ENCODE peak calls at places on chromosomes 12 and 14, in five cellular contexts. N is mesenchymal stem cell, Y is neuronal stem cell, W is trophoblast cell, T is H1. E is an unnamed sample.

GRCh38 chr12:56724660-56724988 is 475 bp downstream of the NACA start:
- DNase-seq in N (peak; percentile 24), Y (peak; percentile 12), W (no peak), T (no peak), E (no peak)

GRCh38 chr14:54026671-54027070 is 70.0 kb upstream of the BMP4 start:
- DNase-seq in N (peak; percentile 4), Y (no peak), W (peak; percentile 1), T (no peak), E (no peak)

GRCh38 chr12:31265722-31266121 is 60.2 kb downstream of the SINHCAF start:
- DNase-seq in N (no peak), Y (no peak), W (no peak), T (no peak), E (peak; percentile 63)

GRCh38 chr12:95146767-95147166 is 70.5 kb downstream of the FGD6 start:
- DNase-seq in N (no peak), Y (no peak), W (no peak), T (no peak), E (no peak)

GRCh38 chr12:119115296-119115905 is 63.3 kb upstream of the HSPB8 start:
- DNase-seq in N (peak; percentile 48), Y (peak; percentile 72), W (peak; percentile 76), T (no peak), E (peak; percentile 66)

GRCh38 chr14:101471723-101472517 is 89.4 kb upstream of the DIO3 start:
- DNase-seq in N (no peak), Y (no peak), W (no peak), T (no peak), E (no peak)

GRCh38 chr12:10385181-10385613 is 4.6 kb downstream of the KLRK1 start:
- DNase-seq in N (peak; percentile 77), Y (no peak), W (peak; percentile 55), T (no peak), E (no peak)

GRCh38 chr14:53855127-53855526 is 101.5 kb downstream of the BMP4 start:
- DNase-seq in N (no peak), Y (no peak), W (no peak), T (no peak), E (no peak)

GRCh38 chr14:20671597-20672283 is 12.6 kb upstream of the RNASE4 start:
- DNase-seq in N (no peak), Y (no peak), W (peak; percentile 45), T (no peak), E (no peak)

GRCh38 chr12:57890191-57891120 is 43.9 kb upstream of the CTDSP2 start:
- DNase-seq in N (no peak), Y (no peak), W (no peak), T (no peak), E (no peak)

GRCh38 chr12:94205738-94206310 is 57.4 kb downstream of the PLXNC1 start:
- DNase-seq in N (no peak), Y (no peak), W (no peak), T (no peak), E (no peak)

GRCh38 chr12:64494998-64495729 is 43.2 kb downstream of the TBK1 start:
- DNase-seq in N (no peak), Y (no peak), W (no peak), T (no peak), E (no peak)

GRCh38 chr14:79965896-79966295 is 245.4 kb downstream of the DIO2 start:
- DNase-seq in N (no peak), Y (no peak), W (no peak), T (no peak), E (no peak)
- H2BK5ac ChIP-seq in N (no peak overlapping the region), Y (no peak overlapping the region), W (no peak overlapping the region), T (no peak overlapping the region), E (no peak overlapping the region)

DNA sequence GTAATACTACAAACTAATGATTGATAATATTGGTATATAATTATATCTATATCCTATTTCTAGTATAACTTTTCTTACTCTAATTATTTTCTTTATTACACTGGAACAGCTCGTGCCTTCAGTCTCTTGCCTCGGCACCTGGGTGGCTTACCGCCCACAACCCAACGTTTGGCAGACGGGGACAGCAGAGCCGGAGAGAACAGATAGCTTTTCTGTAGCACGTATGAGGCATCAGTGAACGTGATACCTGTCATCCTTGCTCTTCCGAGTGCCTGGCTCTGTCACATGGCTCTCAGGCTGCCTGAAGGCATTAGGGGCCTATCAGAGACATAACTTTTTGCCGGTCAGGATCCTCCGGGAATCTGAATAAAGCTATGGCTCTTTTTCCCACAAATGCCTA is 5.5 kb downstream of the PUS1 start:
- DNase-seq in N (no peak), Y (no peak), W (no peak), T (no peak), E (no peak)
- H2BK12ac ChIP-seq in N (no peak overlapping the region), Y (no peak overlapping the region), W (no peak overlapping the region), T (no peak overlapping the region), E (no peak overlapping the region)

GRCh38 chr14:73748858-73749357 is 34.7 kb upstream of the PNMA1 start:
- DNase-seq in N (no peak), Y (no peak), W (no peak), T (no peak), E (no peak)
- H2BK5ac ChIP-seq in N (no peak overlapping the region), Y (no peak overlapping the region), W (no peak overlapping the region), T (no peak overlapping the region), E (no peak overlapping the region)

GRCh38 chr12:67802723-67803122 is 154.2 kb downstream of the DYRK2 start:
- DNase-seq in N (no peak), Y (no peak), W (no peak), T (no peak), E (peak; percentile 50)

GRCh38 chr12:67795235-67795634 is 146.7 kb downstream of the DYRK2 start:
- DNase-seq in N (no peak), Y (no peak), W (no peak), T (no peak), E (no peak)

GRCh38 chr12:67797769-67798168 is 149.2 kb downstream of the DYRK2 start:
- DNase-seq in N (no peak), Y (no peak), W (no peak), T (no peak), E (no peak)

GRCh38 chr12:67797316-67797741 is 148.8 kb downstream of the DYRK2 start:
- DNase-seq in N (no peak), Y (no peak), W (no peak), T (no peak), E (no peak)

GRCh38 chr12:67798763-67799162 is 150.2 kb downstream of the DYRK2 start:
- DNase-seq in N (no peak), Y (no peak), W (no peak), T (no peak), E (no peak)
- H2BK12ac ChIP-seq in N (no peak overlapping the region), Y (no peak overlapping the region), W (no peak overlapping the region), T (no peak overlapping the region), E (no peak overlapping the region)

DNA sequence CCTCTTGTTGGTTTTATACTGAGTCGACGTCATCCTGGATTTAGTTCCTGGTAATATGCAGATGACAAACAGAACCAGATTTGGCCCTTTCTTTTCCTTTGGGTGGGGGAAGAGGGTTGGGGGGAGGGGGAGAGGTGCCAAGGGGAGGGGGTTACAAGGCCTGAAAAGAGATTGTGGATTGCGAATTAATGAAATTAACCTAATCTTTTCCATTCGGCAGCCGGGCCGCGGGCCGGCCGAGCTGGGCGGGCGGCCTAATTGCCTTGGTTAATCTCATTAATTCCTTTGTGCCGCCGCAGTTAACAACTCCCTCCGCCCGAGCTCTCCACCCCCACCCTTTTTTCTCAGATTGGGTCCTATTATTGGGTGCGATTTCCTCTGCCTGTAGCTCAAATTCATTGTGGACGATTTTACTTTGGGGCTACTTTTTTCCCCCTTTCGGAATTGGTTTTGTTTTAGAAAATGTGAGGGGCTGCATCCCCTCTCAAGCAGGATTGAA is 387 bp upstream of the GSC start:
- DNase-seq in N (no peak), Y (no peak), W (no peak), T (no peak), E (no peak)
- H2BK5ac ChIP-seq in N (no peak overlapping the region), Y (no peak overlapping the region), W (no peak overlapping the region), T (no peak overlapping the region), E (no peak overlapping the region)

GRCh38 chr14:93041830-93042229 is 73.9 kb downstream of the ITPK1 start:
- DNase-seq in N (no peak), Y (no peak), W (no peak), T (no peak), E (no peak)

GRCh38 chr14:93042968-93043940 is 72.5 kb downstream of the ITPK1 start:
- DNase-seq in N (no peak), Y (no peak), W (peak; percentile 93), T (no peak), E (no peak)

GRCh38 chr14:93039649-93040315 is 75.9 kb downstream of the ITPK1 start:
- DNase-seq in N (no peak), Y (no peak), W (no peak), T (no peak), E (no peak)

GRCh38 chr14:93040443-93040842 is 75.3 kb downstream of the ITPK1 start:
- DNase-seq in N (no peak), Y (no peak), W (no peak), T (no peak), E (no peak)

DNA sequence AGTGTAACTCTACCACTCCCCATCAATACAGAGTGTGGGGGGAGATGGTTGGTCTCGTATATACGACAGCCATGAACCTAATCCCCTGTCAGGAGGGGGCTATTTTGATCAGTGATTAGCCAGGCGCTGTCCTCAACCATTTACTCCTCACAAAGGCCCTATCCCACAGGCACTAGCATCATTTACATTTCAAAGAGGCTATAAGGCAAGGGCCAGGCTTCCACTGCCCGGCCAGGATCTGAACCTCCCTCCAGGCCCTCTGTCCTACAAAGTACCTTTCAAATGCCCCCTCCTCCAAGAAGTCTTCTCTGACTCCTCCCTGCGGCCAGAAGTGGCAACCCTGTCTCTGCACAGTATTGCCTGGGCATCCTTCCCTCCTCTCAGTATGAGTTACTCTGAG is 74.7 kb downstream of the ITPK1 start:
- DNase-seq in N (no peak), Y (no peak), W (no peak), T (no peak), E (peak; percentile 81)
- H2BK12ac ChIP-seq in N (no peak overlapping the region), Y (no peak overlapping the region), W (no peak overlapping the region), T (peak overlapping the region; percentile 82), E (no peak overlapping the region)

GRCh38 chr12:110667671-110668070 is 21.2 kb downstream of the HVCN1 start:
- DNase-seq in N (no peak), Y (no peak), W (no peak), T (no peak), E (no peak)
- H2BK5ac ChIP-seq in N (no peak overlapping the region), Y (no peak overlapping the region), W (no peak overlapping the region), T (no peak overlapping the region), E (no peak overlapping the region)

DNA sequence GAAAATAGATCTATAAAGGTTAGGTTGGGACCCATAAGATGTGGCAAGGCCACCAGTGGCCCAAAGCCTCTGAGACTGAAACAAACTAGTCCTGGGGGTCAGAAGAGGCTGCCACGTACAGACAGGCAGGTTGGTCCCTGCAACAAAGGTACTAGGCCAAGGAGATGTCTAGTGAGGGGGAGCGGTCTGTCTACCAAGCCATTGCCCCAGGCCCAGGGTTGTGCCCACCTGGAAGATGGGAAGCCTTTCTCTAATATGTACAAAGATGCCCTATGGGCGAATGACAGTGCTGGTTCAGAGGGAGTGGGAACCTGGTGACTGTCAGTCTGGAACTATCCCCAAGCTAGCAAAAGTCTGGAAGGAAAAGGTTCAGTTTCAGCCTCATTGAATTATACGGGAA is 233.2 kb downstream of the RBM19 start:
- DNase-seq in N (no peak), Y (no peak), W (no peak), T (no peak), E (no peak)
- H2BK12ac ChIP-seq in N (no peak overlapping the region), Y (no peak overlapping the region), W (no peak overlapping the region), T (peak overlapping the region; percentile 7), E (no peak overlapping the region)